ENCODE peak calls at places on chromosomes 16 and 17, in ten cellular contexts. E is GM23248; V is RWPE2; N is tibial nerve; C is body of pancreas; O is pancreas; J is effector memory CD4-positive, alpha-beta T cell; Y is neural progenitor cell; T is Peyer's patch; Q is esophagus squamous epithelium. Z is an unnamed sample. For H3K4me1, the result is how much of the 10 kb centered on the place peaks cover.

GRCh38 chr17:70168979-70169706 is at the start of gene KCNJ2:
- DNase-seq in O (peak), E (peak), C (peak), Q (no peak), J (no peak), N (peak), Y (peak), T (peak), V (peak), Z (peak)

GRCh38 chr17:7263071-7263800 is 958 bp upstream of the CLDN7 start:
- DNase-seq in J (no peak), O (peak), N (no peak), Q (no peak), V (no peak), T (peak), C (peak), Y (peak), E (no peak), Z (peak)

GRCh38 chr17:39239640-39240314 is 14.0 kb upstream of the STAC2 start:
- DNase-seq in C (peak), Q (no peak), N (no peak), O (peak), E (no peak), Y (peak), J (peak), T (peak), V (no peak), Z (peak)

GRCh38 chr17:6936370-6937028 is 59.4 kb upstream of the ALOX12 start:
- DNase-seq in E (peak), J (peak), O (no peak), N (no peak), Y (no peak), V (no peak), C (no peak), Q (no peak), T (peak), Z (peak)

GRCh38 chr16:10871157-10871991 is 5.6 kb upstream of the CIITA start:
- DNase-seq in Q (no peak), N (no peak), Y (no peak), V (no peak), J (no peak), E (peak), O (peak), T (peak), C (peak), Z (peak)

GRCh38 chr17:72063756-72064461 is 56.9 kb upstream of the SOX9 start:
- DNase-seq in N (no peak), V (no peak), Y (no peak), T (no peak), O (no peak), Q (no peak), J (no peak), C (no peak), E (no peak), Z (no peak)

GRCh38 chr16:74939688-74940087 is 45.2 kb downstream of the WDR59 start:
- DNase-seq in N (no peak), T (no peak), J (no peak), O (no peak), Y (no peak), E (no peak), V (no peak), C (no peak), Q (no peak), Z (no peak)

GRCh38 chr17:1720856-1721386 is 3.6 kb upstream of the WDR81 start:
- DNase-seq in Q (no peak), E (peak), C (peak), J (peak), T (peak), O (no peak), N (no peak), Y (peak), V (peak), Z (peak)

GRCh38 chr16:87375426-87376135 is 8.0 kb downstream of the FBXO31 start:
- DNase-seq in T (no peak), J (no peak), O (no peak), E (peak), V (no peak), Q (no peak), C (no peak), Y (peak), N (no peak), Z (no peak)

GRCh38 chr16:23274968-23275367 is 27.1 kb upstream of the SCNN1B start:
- DNase-seq in J (no peak), E (no peak), T (no peak), V (no peak), N (no peak), Q (no peak), Y (peak), C (no peak), O (no peak), Z (no peak)

GRCh38 chr16:15830832-15831451 is 25.9 kb downstream of the MYH11 start:
- DNase-seq in E (no peak), O (no peak), C (no peak), T (no peak), N (no peak), J (no peak), Y (no peak), Q (no peak), V (no peak), Z (no peak)

GRCh38 chr16:89097528-89097846 is 3.8 kb downstream of the ACSF3 start:
- DNase-seq in T (peak), J (no peak), Q (no peak), C (no peak), N (no peak), E (no peak), Y (no peak), V (no peak), O (peak), Z (no peak)
- H3K4me3 ChIP-seq in T (no peak), J (peak), Q (no peak), C (no peak), N (no peak), E (no peak), Y (no peak), V (no peak), O (no peak), Z (peak)

GRCh38 chr17:61345825-61346628 is 53.6 kb upstream of the TBX2 start:
- DNase-seq in T (no peak), E (no peak), Y (no peak), Q (no peak), J (no peak), O (no peak), N (no peak), C (no peak), V (no peak), Z (no peak)
- H3K4me1 ChIP-seq in T (under half), E (under half), Y (under half), Q (under half), J (under half), O (under half), N (under half), C (under half), V (under half), Z (under half)

GRCh38 chr17:19372004-19372365 is 6.3 kb upstream of the MAPK7 start:
- DNase-seq in V (no peak), Y (no peak), C (peak), E (no peak), O (no peak), T (no peak), Q (no peak), N (no peak), J (no peak), Z (no peak)

GRCh38 chr17:19372439-19372838 is 5.9 kb upstream of the MAPK7 start:
- DNase-seq in J (no peak), T (peak), V (no peak), C (peak), O (peak), N (no peak), Q (no peak), E (no peak), Y (no peak), Z (no peak)

GRCh38 chr17:19369846-19370492 is 7.4 kb upstream of the B9D1 start:
- DNase-seq in E (no peak), J (no peak), V (peak), Q (no peak), C (peak), N (no peak), O (peak), Y (no peak), T (peak), Z (no peak)

GRCh38 chr17:19370493-19370960 is 7.8 kb upstream of the MAPK7 start:
- DNase-seq in E (no peak), V (peak), C (peak), O (peak), N (peak), T (peak), Q (no peak), J (no peak), Y (no peak), Z (no peak)

GRCh38 chr17:19371259-19372003 is 6.9 kb upstream of the MAPK7 start:
- DNase-seq in Q (no peak), T (peak), N (no peak), Y (no peak), C (peak), O (no peak), E (no peak), V (no peak), J (no peak), Z (no peak)
- H3K4me3 ChIP-seq in Q (no peak), T (no peak), N (no peak), Y (no peak), C (no peak), O (no peak), E (no peak), V (no peak), J (no peak), Z (no peak)

DNA sequence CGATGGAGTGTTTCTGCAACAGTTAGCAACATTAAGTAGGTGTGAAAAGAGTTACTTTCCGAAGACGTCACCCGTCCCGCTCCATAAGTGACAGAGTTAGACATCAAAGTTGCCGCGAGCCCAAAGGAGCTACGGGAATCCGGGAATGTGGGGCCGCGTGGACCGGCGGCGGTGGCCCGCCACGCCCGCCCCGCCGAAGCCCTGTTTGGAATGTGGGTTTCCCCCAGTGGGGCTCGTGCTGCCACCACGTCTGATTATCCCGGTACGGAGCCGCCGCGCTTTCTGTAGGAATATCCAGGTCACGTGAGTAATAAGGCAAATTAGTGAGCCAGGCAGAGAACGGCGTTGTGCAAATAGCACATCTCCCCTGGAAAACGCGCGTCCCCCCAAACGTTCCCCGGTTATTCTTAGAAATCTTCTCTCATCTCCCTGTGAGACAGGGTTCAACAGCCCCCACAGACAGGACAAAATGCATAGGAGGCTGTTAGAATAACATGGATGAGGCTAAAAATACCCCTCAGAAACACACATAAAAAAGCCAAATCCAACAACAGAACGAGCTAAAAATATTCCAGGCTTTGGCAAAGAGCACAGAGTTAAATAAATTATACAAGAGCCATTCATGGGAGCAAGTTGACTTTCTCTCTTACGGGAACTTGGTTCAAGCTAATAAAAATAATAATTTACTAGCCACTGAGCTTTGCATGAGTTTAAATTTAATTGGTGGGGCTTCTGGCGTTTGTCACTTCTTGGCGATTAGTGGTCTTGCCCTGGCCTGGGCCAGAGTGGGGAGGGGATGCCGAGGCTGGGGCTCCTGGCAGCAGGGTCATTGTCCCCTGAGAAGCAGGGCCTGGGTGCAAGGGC is 8.6 kb downstream of the BAHCC1 start:
- DNase-seq in N (no peak), O (no peak), V (no peak), Q (no peak), Y (no peak), E (peak), J (no peak), T (no peak), C (no peak), Z (no peak)
- H3K4me1 ChIP-seq in N (under half), O (under half), V (under half), Q (under half), Y (half or more), E (under half), J (under half), T (half or more), C (under half), Z (under half)

GRCh38 chr17:37062036-37062435 is 113.3 kb downstream of the AATF start:
- DNase-seq in C (no peak), N (no peak), Y (no peak), O (no peak), J (no peak), E (no peak), V (no peak), Q (no peak), T (no peak), Z (no peak)

GRCh38 chr17:37065486-37066321 is 117.0 kb downstream of the AATF start:
- DNase-seq in C (no peak), O (no peak), T (no peak), V (no peak), Q (no peak), N (no peak), J (no peak), Y (no peak), E (no peak), Z (peak)

GRCh38 chr17:37064956-37065355 is 116.2 kb downstream of the AATF start:
- DNase-seq in Q (no peak), O (no peak), J (no peak), E (no peak), Y (no peak), V (no peak), C (no peak), T (no peak), N (no peak), Z (no peak)

GRCh38 chr17:37066322-37066905 is 117.7 kb downstream of the AATF start:
- DNase-seq in O (no peak), N (no peak), Q (no peak), C (no peak), Y (no peak), V (no peak), E (no peak), T (no peak), J (no peak), Z (no peak)

GRCh38 chr17:37064166-37064565 is 115.4 kb downstream of the AATF start:
- DNase-seq in J (no peak), N (no peak), T (no peak), V (no peak), O (no peak), C (no peak), Y (no peak), Q (no peak), E (no peak), Z (no peak)
- H3K4me3 ChIP-seq in J (no peak), N (no peak), T (no peak), V (no peak), O (no peak), C (no peak), Y (no peak), Q (no peak), E (no peak), Z (no peak)

DNA sequence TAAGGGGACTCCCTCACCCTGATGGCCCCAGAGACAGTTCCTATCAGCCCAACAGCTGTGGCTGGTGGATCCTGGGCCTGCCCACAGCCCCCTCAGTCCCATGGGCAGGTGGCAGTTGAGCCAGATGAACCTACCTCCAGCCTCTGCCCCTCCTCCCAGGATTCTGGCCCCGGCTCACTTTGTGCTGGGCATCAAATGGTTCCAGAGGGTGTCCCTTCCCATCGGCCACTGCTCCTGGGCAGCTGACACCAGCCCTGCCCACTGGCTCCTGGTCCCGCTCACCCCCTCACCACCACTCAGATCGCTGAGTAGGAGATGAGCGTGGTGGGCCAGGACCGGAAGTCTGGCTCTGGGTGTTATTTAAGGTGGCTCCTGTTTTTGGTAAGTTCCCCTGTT is 2.0 kb downstream of the TTYH2 start:
- DNase-seq in O (no peak), Y (no peak), T (no peak), C (no peak), N (no peak), J (no peak), V (no peak), E (no peak), Q (no peak), Z (no peak)
- H3K4me1 ChIP-seq in O (under half), Y (under half), T (under half), C (under half), N (under half), J (under half), V (under half), E (under half), Q (under half), Z (under half)

Z was measured in small intestine.